ENCODE peak calls at places on chromosomes 5 and 9, in eight cellular contexts. C is uterus; W is lower lobe of right lung; U is heart left ventricle; Z is right lobe of liver; J is Peyer's patch; R is CD4-positive, CD25-positive, alpha-beta regulatory T cell; A is hepatocyte. I is an unnamed sample. For H3K9me3 and H3K4me1, the result is how much of the 10 kb centered on the place peaks cover.

GRCh38 chr9:133403766-133404439 is 13.9 kb downstream of the REXO4 start:
- DNase-seq in W (peak), R (peak), A (peak), U (no peak), Z (peak), C (no peak), J (peak), I (no peak)

GRCh38 chr9:94097788-94098413 is 13.6 kb downstream of the PTPDC1 start:
- DNase-seq in R (no peak), J (no peak), A (peak), U (no peak), W (no peak), Z (no peak), C (no peak), I (no peak)

GRCh38 chr5:174410716-174411512 is 313.5 kb upstream of the MSX2 start:
- DNase-seq in Z (no peak), J (no peak), R (no peak), U (no peak), W (no peak), A (no peak), C (no peak), I (no peak)

GRCh38 chr5:177372534-177372896 is 11.7 kb upstream of the SLC34A1 start:
- DNase-seq in J (peak), C (no peak), U (no peak), R (no peak), W (no peak), Z (no peak), A (no peak), I (no peak)

GRCh38 chr9:137479315-137479861 is 20.3 kb upstream of the NSMF start:
- DNase-seq in C (no peak), Z (no peak), A (no peak), W (no peak), J (no peak), R (no peak), U (no peak), I (no peak)

GRCh38 chr9:5532790-5533189 is 22.5 kb downstream of the PDCD1LG2 start:
- DNase-seq in C (no peak), U (no peak), W (no peak), J (no peak), R (no peak), A (no peak), Z (no peak), I (no peak)

GRCh38 chr9:104872959-104873850 is 54.8 kb downstream of the ABCA1 start:
- DNase-seq in Z (no peak), U (peak), R (no peak), W (no peak), C (peak), J (peak), A (peak), I (peak)

GRCh38 chr5:4208996-4209395 is 613.4 kb downstream of the IRX1 start:
- DNase-seq in Z (no peak), U (no peak), C (no peak), W (no peak), R (no peak), J (no peak), A (no peak), I (no peak)

GRCh38 chr9:17135578-17135904 is 701 bp downstream of the CNTLN start:
- DNase-seq in C (no peak), J (peak), R (no peak), Z (no peak), U (no peak), A (no peak), W (peak), I (no peak)

GRCh38 chr5:89338935-89339334 is 456.0 kb upstream of the MEF2C start:
- DNase-seq in C (no peak), W (no peak), Z (no peak), A (no peak), R (no peak), J (no peak), U (no peak), I (no peak)

GRCh38 chr9:96008502-96009222 is 133.2 kb downstream of the ERCC6L2 start:
- DNase-seq in W (no peak), Z (no peak), R (no peak), U (no peak), A (no peak), J (no peak), C (no peak), I (no peak)

GRCh38 chr9:33263131-33263935 is 1.2 kb downstream of the BAG1 start:
- DNase-seq in R (no peak), Z (no peak), W (no peak), A (peak), U (no peak), C (no peak), J (peak), I (no peak)

GRCh38 chr9:40927260-40927631 is 201.2 kb downstream of the FOXD4L6 start:
- DNase-seq in J (no peak), R (no peak), A (no peak), C (no peak), Z (no peak), U (no peak), W (no peak), I (no peak)

GRCh38 chr9:40927851-40928802 is 200.4 kb downstream of the FOXD4L6 start:
- DNase-seq in R (no peak), W (no peak), A (no peak), C (no peak), U (no peak), J (no peak), Z (no peak), I (no peak)

GRCh38 chr9:40925149-40925548 is 203.3 kb downstream of the FOXD4L6 start:
- DNase-seq in Z (no peak), J (no peak), C (no peak), W (no peak), U (no peak), A (no peak), R (no peak), I (no peak)

GRCh38 chr9:40926404-40927259 is 201.8 kb downstream of the FOXD4L6 start:
- DNase-seq in C (no peak), U (no peak), A (no peak), J (no peak), W (no peak), Z (no peak), R (no peak), I (no peak)

DNA sequence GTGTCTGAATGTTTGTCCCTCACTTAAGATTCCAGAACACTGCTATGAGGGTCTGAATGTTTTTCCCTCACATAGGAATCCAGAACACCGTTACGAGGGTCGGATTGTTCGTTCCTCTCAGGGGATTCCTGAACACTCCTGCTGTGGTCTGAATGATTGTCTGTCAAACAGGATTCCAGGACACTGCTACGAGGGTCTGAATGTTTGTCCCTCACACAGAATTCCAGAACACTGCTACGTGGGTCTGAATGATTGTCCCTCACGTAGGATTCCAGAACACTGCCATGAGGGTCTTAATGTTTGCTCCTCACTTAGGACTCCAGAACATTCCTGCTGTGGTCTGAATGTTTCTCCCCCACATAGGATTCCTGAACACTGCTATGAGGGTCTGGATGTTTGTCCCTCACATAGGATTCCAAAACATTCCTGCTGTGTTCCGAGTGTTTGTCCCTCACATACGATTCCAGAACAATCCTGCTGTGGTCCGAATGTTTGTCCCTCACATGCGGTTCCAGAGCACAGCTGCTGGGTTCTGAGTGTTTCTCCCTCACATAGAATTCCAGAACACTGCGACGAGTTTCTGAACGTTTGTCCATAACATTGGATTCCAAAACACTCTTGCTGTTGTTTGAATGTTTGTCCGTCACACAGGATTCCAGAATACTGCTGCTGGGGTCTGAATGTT is 199.5 kb downstream of the FOXD4L6 start:
- DNase-seq in R (no peak), J (no peak), A (no peak), Z (no peak), U (no peak), W (no peak), C (no peak), I (no peak)
- H3K9me3 ChIP-seq in R (half or more), J (under half), A (under half), Z (under half), U (under half), W (half or more), C (half or more), I (half or more)

GRCh38 chr5:140113180-140113698 is 670 bp upstream of the PURA start:
- DNase-seq in R (peak), W (peak), U (peak), Z (peak), J (peak), C (peak), A (peak), I (peak)

GRCh38 chr5:140111859-140112551 is 1.9 kb upstream of the PURA start:
- DNase-seq in A (no peak), R (no peak), J (no peak), Z (no peak), C (no peak), U (no peak), W (no peak), I (no peak)

GRCh38 chr5:140112685-140113179 is 1.2 kb upstream of the PURA start:
- DNase-seq in J (no peak), R (no peak), C (peak), W (no peak), A (no peak), U (peak), Z (no peak), I (no peak)

GRCh38 chr5:140109818-140110733 is 3.8 kb upstream of the PURA start:
- DNase-seq in R (no peak), Z (no peak), A (no peak), C (no peak), J (no peak), U (no peak), W (no peak), I (no peak)

DNA sequence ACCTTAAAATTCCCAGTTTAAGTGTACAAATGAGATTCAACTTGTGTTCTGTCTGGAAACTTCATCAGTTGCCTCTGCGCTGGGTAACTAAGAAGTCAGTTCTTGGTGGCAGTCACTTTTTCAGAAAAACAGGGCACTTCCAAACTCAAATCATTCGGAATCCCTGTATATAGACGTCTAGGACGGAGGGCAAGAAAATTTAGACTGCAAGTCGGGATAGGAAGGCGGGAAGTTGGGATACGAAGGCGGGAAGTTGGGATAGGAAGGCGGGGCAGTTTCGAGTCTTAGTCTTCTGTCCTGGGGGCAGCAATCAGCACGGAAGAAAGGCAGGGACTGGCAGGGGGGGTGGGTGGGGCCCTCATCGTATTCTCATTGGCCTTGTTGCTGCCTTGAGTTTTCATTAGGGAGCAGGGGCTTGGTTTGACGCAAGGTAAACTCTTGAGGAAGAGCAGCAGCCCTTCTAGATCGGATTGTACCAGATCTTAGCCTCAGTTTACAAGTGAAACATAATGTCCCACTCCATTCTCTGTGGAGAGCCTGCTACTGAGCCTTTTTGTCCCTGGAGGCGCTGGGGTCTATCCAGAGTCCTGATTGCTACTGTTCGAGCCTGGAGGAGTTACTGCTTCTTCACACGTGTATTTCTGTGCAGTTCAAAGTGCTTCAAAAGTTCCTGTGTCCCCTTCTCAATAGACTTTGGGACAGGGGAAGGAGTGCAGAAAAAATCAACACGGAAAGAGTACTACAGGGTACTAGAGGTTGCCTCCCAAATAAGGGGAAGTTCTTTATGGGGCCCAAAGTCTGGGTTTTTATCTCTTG is 2.7 kb upstream of the PURA start:
- DNase-seq in U (no peak), W (no peak), R (no peak), C (no peak), A (no peak), J (no peak), Z (no peak), I (no peak)
- H3K4me1 ChIP-seq in U (under half), W (under half), R (half or more), C (under half), A (under half), J (under half), Z (under half), I (half or more)

GRCh38 chr5:14440598-14441401 is 140.8 kb upstream of the OTULINL start:
- DNase-seq in Z (no peak), R (no peak), J (peak), W (no peak), C (peak), A (peak), U (peak), I (peak)

GRCh38 chr5:14445581-14446290 is 135.9 kb upstream of the OTULINL start:
- DNase-seq in W (no peak), A (no peak), C (peak), J (no peak), Z (no peak), U (peak), R (no peak), I (no peak)

GRCh38 chr5:14444161-14444560 is 137.4 kb upstream of the OTULINL start:
- DNase-seq in C (no peak), W (no peak), R (no peak), U (no peak), J (no peak), A (no peak), Z (no peak), I (no peak)

GRCh38 chr5:14444988-14445387 is 136.6 kb upstream of the OTULINL start:
- DNase-seq in R (no peak), U (peak), J (no peak), C (no peak), Z (no peak), W (no peak), A (no peak), I (no peak)

DNA sequence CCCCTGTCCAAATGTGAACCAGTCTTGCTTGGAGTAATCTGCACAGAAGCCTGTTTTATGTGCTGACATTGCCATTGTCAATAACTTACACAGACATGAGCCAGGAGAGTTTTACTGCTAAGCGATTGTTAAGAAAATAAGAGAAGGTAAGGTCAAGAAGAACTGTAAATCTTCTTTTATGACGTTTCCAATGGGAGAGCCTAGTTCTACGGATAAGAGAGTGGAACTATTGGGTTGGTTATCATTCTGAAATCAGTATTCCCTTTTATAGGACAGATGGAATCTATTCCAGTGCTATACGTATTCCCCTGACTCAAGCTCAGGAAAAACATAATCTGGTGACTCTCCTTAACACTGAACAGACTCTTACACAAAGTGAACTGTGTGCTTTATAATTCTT is 137.9 kb upstream of the OTULINL start:
- DNase-seq in U (no peak), C (no peak), A (no peak), R (no peak), W (no peak), J (no peak), Z (no peak), I (no peak)
- H3K9me3 ChIP-seq in U (under half), C (under half), A (under half), R (under half), W (under half), J (under half), Z (under half), I (under half)

GRCh38 chr9:114431003-114431402 is 43.2 kb upstream of the AKNA start:
- DNase-seq in R (no peak), A (no peak), Z (no peak), J (peak), C (no peak), U (no peak), W (no peak), I (no peak)

GRCh38 chr9:114433086-114433485 is 45.3 kb upstream of the AKNA start:
- DNase-seq in Z (no peak), U (no peak), W (no peak), C (no peak), A (no peak), R (no peak), J (no peak), I (no peak)

GRCh38 chr9:114431770-114432169 is 44.0 kb upstream of the AKNA start:
- DNase-seq in U (no peak), R (no peak), Z (no peak), J (no peak), W (no peak), A (no peak), C (no peak), I (no peak)

GRCh38 chr9:114433720-114434255 is 46.0 kb upstream of the AKNA start:
- DNase-seq in W (no peak), A (no peak), C (no peak), J (no peak), U (no peak), Z (no peak), R (no peak), I (no peak)

GRCh38 chr9:114432323-114433067 is 44.7 kb upstream of the AKNA start:
- DNase-seq in J (no peak), A (no peak), U (no peak), Z (no peak), R (no peak), C (no peak), W (no peak), I (no peak)
- H3K4me1 ChIP-seq in J (under half), A (under half), U (under half), Z (under half), R (under half), C (under half), W (under half), I (under half)

GRCh38 chr9:113056191-113057106 is at the start of gene ZFP37:
- DNase-seq in J (peak), Z (peak), R (peak), A (peak), U (peak), W (peak), C (peak), I (peak)
- H3K9me3 ChIP-seq in J (under half), Z (under half), R (half or more), A (under half), U (under half), W (under half), C (under half), I (half or more)

GRCh38 chr9:127884427-127884911 is 7.0 kb upstream of the AK1 start:
- DNase-seq in Z (no peak), U (peak), A (no peak), W (peak), R (no peak), J (no peak), C (peak), I (peak)
- H3K4me1 ChIP-seq in Z (under half), U (under half), A (under half), W (under half), R (under half), J (under half), C (under half), I (under half)

DNA sequence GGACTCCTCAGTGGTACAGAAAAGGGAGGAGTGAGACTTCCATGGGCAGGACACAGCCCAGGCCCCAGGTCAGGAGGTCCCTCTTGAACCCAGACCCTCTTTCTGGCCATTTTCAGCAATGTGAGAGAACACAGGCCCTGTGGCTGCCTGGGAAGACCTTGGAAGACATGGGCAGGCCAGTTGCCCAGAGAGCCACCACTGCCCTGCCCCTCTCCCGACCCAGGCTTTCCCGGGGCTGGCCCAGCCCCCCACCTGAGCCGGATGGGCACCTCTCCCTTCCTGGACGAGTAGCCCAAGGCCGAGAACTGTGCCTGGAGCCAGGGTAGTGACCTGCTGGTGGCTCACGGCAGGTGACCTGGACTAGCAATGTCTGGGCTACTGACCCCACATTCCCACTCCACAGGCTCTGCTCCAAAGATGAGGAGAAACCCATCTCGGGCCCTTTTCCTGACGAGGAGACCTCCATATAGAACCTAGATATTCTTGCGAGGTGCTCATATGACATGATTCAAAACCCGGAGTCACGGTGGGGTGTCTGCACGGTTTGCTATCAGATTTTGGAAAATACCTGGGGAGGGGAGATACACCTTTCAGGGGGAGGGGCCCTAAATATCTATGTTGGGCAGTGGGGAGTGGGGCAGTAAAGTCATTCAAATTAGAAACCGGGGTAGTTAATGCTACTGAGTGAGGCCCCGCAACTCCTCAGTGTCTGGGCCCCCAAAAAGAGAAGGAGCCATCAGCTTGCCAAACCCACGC is 59.4 kb downstream of the ZNF354C start:
- DNase-seq in Z (no peak), C (no peak), A (no peak), J (peak), W (peak), U (no peak), R (no peak), I (no peak)
- H3K9me3 ChIP-seq in Z (under half), C (under half), A (under half), J (under half), W (under half), U (under half), R (under half), I (half or more)

GRCh38 chr5:158822099-158822498 is 277.6 kb downstream of the EBF1 start:
- DNase-seq in J (no peak), U (no peak), R (no peak), Z (no peak), C (no peak), W (no peak), A (no peak), I (no peak)
- H3K4me1 ChIP-seq in J (under half), U (under half), R (under half), Z (under half), C (under half), W (under half), A (under half), I (under half)

I was measured in left ventricle myocardium inferior.